ENCODE peak calls at places on chromosomes 2 and 18, in five cellular contexts. W is AG09319, C is HFFc6, X is A549, J is fibroblast of pulmonary artery. L is an unnamed sample.
A peak's percentile ranks its signal among the peaks of the same experiment; 100 is the strongest.

GRCh38 chr18:8595445-8595844 is 13.8 kb upstream of the RAB12 start:
- DNase-seq in W (no peak), C (no peak), X (no peak), J (no peak), L (no peak)

GRCh38 chr2:55899881-55900280 is 23.7 kb downstream of the EFEMP1 start:
- DNase-seq in W (no peak), C (no peak), X (no peak), J (no peak), L (no peak)

GRCh38 chr2:154484338-154485099 is 214.0 kb upstream of the KCNJ3 start:
- DNase-seq in W (no peak), C (no peak), X (no peak), J (no peak), L (no peak)

GRCh38 chr2:63665806-63666205 is 77.0 kb downstream of the MDH1 start:
- DNase-seq in W (peak; percentile 65), C (peak; percentile 73), X (no peak), J (peak; percentile 66), L (no peak)

GRCh38 chr18:3620146-3621119 is 170.5 kb downstream of the TGIF1 start:
- DNase-seq in W (no peak), C (no peak), X (no peak), J (no peak), L (no peak)

GRCh38 chr2:173043466-173043865 is 32.2 kb upstream of the MAP3K20 start:
- DNase-seq in W (no peak), C (no peak), X (no peak), J (no peak), L (no peak)

GRCh38 chr18:616380-616995 is 19.7 kb downstream of the CLUL1 start:
- DNase-seq in W (peak; percentile 27), C (peak; percentile 30), X (peak; percentile 36), J (peak; percentile 77), L (no peak)

GRCh38 chr2:239791727-239792648 is 233.2 kb downstream of the NDUFA10 start:
- DNase-seq in W (no peak), C (no peak), X (no peak), J (no peak), L (no peak)

GRCh38 chr2:101038455-101039255 is 36.6 kb downstream of the RPL31 start:
- DNase-seq in W (no peak), C (no peak), X (no peak), J (peak; percentile 31), L (no peak)

GRCh38 chr2:172246649-172247048 is 143.9 kb upstream of the DLX2 start:
- DNase-seq in W (no peak), C (no peak), X (no peak), J (no peak), L (no peak)

GRCh38 chr2:234603619-234604018 is 106.7 kb upstream of the ARL4C start:
- DNase-seq in W (no peak), C (no peak), X (no peak), J (no peak), L (no peak)

GRCh38 chr2:1809726-1810125 is 65.4 kb upstream of the PXDN start:
- DNase-seq in W (no peak), C (no peak), X (no peak), J (no peak), L (no peak)

GRCh38 chr2:207260947-207261346 is 95.2 kb upstream of the KLF7 start:
- DNase-seq in W (no peak), C (peak; percentile 42), X (no peak), J (no peak), L (no peak)

GRCh38 chr2:222568866-222569265 is 87.0 kb downstream of the FARSB start:
- DNase-seq in W (peak; percentile 39), C (peak; percentile 42), X (no peak), J (peak; percentile 58), L (no peak)

GRCh38 chr2:74507145-74507925 is at the start of gene PCGF1:
- DNase-seq in W (peak; percentile 97), C (peak; percentile 95), X (peak; percentile 97), J (peak; percentile 98), L (peak; percentile 97)

GRCh38 chr18:51082571-51083264 is 52.7 kb downstream of the SMAD4 start:
- DNase-seq in W (no peak), C (no peak), X (no peak), J (peak; percentile 33), L (no peak)

GRCh38 chr2:219028996-219029828 is 12.1 kb downstream of the CFAP65 start:
- DNase-seq in W (no peak), C (no peak), X (no peak), J (no peak), L (no peak)

GRCh38 chr2:25623361-25623760 is 50.0 kb downstream of the DTNB start:
- DNase-seq in W (no peak), C (no peak), X (no peak), J (no peak), L (no peak)

GRCh38 chr18:76488190-76488589 is 6.9 kb downstream of the ZNF516 start:
- DNase-seq in W (no peak), C (peak; percentile 41), X (no peak), J (peak; percentile 84), L (no peak)

GRCh38 chr2:110731064-110731463 is 1.3 kb upstream of the ACOXL start:
- DNase-seq in W (no peak), C (no peak), X (no peak), J (no peak), L (no peak)

DNA sequence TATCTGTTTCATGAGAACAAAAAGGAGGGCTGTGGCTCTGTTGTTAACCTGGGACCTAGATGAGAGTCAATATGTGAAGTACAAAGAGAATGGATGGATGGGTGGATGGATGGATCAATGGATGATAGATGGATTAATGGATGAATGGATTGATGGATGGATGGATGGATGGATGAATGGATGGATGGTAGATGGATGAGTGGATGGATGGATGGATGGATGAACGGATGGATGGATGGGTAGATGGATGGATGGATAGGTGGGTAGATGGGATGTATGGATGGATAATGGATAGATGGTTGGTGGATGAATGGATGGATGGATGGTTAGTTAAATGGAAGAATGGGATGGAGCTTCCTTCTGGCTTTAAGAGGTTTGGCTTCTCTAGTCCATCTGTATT is 396.7 kb downstream of the ALK start:
- DNase-seq in W (no peak), C (no peak), X (no peak), J (no peak), L (no peak)
- TF ChIP-seq CTCF in W (no peak), C (no peak), X (no peak), J (no peak), L (no peak)

DNA sequence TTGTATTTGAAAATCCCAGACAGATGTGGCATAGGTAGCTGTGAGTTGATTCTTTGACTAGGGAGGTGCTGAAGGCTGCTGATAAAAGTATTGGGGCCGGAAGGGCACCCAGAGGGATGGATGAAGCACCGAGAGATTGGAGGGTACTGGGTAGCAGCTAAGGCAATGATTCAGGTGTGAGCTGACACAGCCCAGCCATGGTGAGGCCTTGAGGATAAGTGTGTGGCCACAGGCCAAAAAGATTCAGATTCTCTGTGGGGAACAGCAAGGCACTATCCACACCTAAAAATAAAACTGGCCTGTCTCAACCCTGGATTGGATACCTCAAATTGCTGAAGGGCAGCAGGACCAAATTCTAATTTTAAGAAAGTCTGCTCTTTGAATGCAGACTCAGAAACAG is 35.2 kb downstream of the RDH14 start:
- DNase-seq in W (no peak), C (no peak), X (no peak), J (no peak), L (no peak)
- TF ChIP-seq CTCF in W (no peak), C (no peak), X (no peak), J (no peak), L (no peak)

GRCh38 chr2:98634406-98635092 is 26.2 kb downstream of the UNC50 start:
- DNase-seq in W (no peak), C (no peak), X (peak; percentile 3), J (no peak), L (no peak)
- TF ChIP-seq CTCF in W (peak; percentile 20), C (peak; percentile 61), X (peak; percentile 29), J (peak; percentile 31), L (peak; percentile 53)

GRCh38 chr18:30192216-30192615 is 850.3 kb downstream of the DSC3 start:
- DNase-seq in W (no peak), C (no peak), X (no peak), J (no peak), L (no peak)
- TF ChIP-seq CTCF in W (no peak), C (peak; percentile 17), X (no peak), J (no peak), L (no peak)

GRCh38 chr2:21067863-21068537 is 24.1 kb upstream of the APOB start:
- DNase-seq in W (no peak), C (no peak), X (no peak), J (no peak), L (no peak)

GRCh38 chr2:21070322-21071257 is 26.7 kb upstream of the APOB start:
- DNase-seq in W (no peak), C (no peak), X (no peak), J (no peak), L (no peak)

GRCh38 chr2:21067125-21067524 is 23.3 kb upstream of the APOB start:
- DNase-seq in W (no peak), C (no peak), X (no peak), J (no peak), L (no peak)

GRCh38 chr2:21069746-21070145 is 25.9 kb upstream of the APOB start:
- DNase-seq in W (no peak), C (no peak), X (no peak), J (no peak), L (no peak)

DNA sequence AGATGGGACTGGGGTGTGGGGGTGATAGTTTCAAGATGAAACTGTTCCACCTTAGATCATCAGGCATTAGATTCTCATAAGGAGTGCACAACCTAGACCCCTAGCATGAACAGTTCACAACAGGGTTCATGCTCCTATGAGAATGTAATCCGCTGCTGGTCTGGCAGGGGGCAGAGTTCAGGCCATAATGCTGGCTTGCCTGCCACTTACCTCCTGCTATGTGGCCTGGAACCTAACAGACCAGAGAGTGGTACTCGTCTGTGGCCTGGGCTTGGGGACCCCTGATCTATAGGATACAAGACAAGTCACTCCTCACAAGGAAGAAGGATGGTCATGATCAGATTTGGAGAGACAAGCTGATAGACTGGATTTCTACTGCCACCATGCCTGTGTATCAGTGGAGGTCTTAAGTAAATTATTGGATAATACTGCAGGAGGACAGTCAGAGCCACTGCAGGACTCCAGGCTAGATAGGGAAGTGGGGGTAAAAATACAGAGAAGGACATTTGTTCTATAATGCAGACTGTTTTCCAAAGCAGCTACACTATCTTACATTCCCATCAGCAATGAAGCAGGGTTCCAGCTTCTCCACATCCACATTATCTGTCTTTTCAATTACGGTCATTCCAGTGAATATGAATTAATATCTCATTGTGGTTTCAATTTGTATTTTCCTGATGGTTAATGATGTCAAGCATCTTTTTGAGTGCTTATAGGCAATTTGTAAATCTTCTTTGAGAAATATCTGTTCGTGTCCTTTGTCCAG is 28.8 kb upstream of the APOB start:
- DNase-seq in W (no peak), C (no peak), X (no peak), J (no peak), L (no peak)
- TF ChIP-seq CTCF in W (no peak), C (no peak), X (no peak), J (no peak), L (no peak)

DNA sequence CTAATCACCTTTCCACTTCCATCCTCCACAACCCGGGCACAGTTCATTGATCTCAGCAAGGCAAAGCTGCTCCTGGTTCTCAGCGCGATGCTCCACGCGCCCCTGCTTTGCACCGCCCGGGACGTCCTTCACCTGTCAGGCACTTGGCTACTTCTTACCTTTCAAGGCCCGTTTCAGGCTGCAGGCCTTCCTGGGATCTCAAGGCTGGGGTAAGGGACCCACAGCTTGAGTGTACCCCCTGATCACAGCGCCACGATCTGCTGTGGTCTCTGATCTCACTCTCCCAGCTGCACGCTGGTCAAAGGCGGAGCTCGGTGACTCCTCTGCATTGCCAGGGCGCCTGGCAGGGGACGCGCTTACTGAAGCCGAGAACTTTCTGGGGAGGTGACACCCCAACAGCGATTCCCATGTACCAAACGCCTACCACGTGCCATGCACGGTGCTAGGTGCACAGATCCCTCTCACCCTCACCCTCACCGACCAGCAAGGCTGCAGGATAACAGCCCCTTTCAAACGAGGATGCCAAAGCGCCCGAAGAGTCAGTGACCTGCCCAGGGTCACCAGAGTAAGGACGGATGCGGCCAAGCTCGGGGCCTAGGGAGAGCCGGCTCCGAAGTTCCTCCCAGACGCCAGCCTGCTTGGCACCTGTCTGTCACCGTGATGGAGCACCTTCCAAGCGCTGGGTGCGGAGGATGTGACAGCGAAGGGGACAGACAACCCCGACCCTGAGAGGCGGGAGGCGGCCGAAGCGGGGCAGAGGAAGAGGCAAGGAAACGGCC is 818 bp downstream of the ITGB1BP1 start:
- DNase-seq in W (no peak), C (peak; percentile 30), X (peak; percentile 71), J (no peak), L (no peak)
- TF ChIP-seq CTCF in W (no peak), C (no peak), X (no peak), J (no peak), L (no peak)

L was measured in neural crest cell.